ENCODE peak calls at places on chromosomes 12 and 14, in nine cellular contexts. Y is astrocyte of the spinal cord; U is progenitor cell of endocrine pancreas; P is IMR-90; K is mucosa of descending colon; B is stomach; C is CD4-positive, alpha-beta T cell; N is GM13976; E is fibroblast of lung. J is an unnamed sample.

GRCh38 chr14:75577724-75578098 is 709 bp upstream of the FLVCR2 start:
- DNase-seq in P (peak; percentile 77), U (peak; percentile 62), K (peak; percentile 88), E (peak; percentile 72), N (peak; percentile 89), Y (peak; percentile 85), B (peak; percentile 86), C (peak; percentile 47), J (peak; percentile 88)

GRCh38 chr14:105059035-105059916 is 6.0 kb downstream of the GPR132 start:
- DNase-seq in N (no peak), Y (no peak), C (peak; percentile 41), E (peak; percentile 23), B (no peak), K (no peak), U (no peak), P (no peak), J (no peak)

GRCh38 chr14:68625366-68626090 is 167.3 kb downstream of the ZFP36L1 start:
- DNase-seq in E (no peak), P (no peak), B (no peak), Y (no peak), N (no peak), K (no peak), U (peak; percentile 0), C (no peak), J (no peak)

GRCh38 chr12:75481013-75481705 is 604 bp downstream of the GLIPR1 start:
- DNase-seq in Y (peak; percentile 48), P (no peak), E (no peak), C (no peak), U (no peak), N (no peak), B (no peak), K (no peak), J (no peak)

GRCh38 chr12:110563702-110564470 is 19.2 kb downstream of the PPTC7 start:
- DNase-seq in P (peak; percentile 56), E (peak; percentile 53), Y (peak; percentile 42), U (no peak), C (no peak), B (no peak), N (no peak), K (no peak), J (no peak)

GRCh38 chr14:67411820-67412421 is at the start of gene PLEK2:
- DNase-seq in N (no peak), E (peak; percentile 42), U (no peak), Y (peak; percentile 8), B (peak; percentile 80), K (peak; percentile 92), C (peak; percentile 32), P (no peak), J (peak; percentile 38)

GRCh38 chr12:125797421-125798175 is 732.4 kb downstream of the AACS start:
- DNase-seq in E (peak; percentile 93), B (no peak), C (no peak), Y (peak; percentile 70), U (no peak), P (no peak), N (no peak), K (no peak), J (no peak)

GRCh38 chr12:7241404-7242005 is 52.0 kb downstream of the PEX5 start:
- DNase-seq in Y (peak; percentile 10), E (peak; percentile 27), B (no peak), K (no peak), P (peak; percentile 57), C (no peak), U (no peak), N (no peak), J (no peak)

GRCh38 chr14:71225108-71225507 is 317.8 kb downstream of the PCNX1 start:
- DNase-seq in Y (no peak), N (no peak), P (peak; percentile 37), C (no peak), K (no peak), B (no peak), E (no peak), U (no peak), J (no peak)

GRCh38 chr12:120738252-120739030 is 12.8 kb downstream of the ACADS start:
- DNase-seq in E (no peak), Y (no peak), U (no peak), K (no peak), C (no peak), P (no peak), N (peak; percentile 17), B (no peak), J (no peak)

GRCh38 chr12:12986775-12987332 is 13.2 kb downstream of the HEBP1 start:
- DNase-seq in B (no peak), K (no peak), P (no peak), U (no peak), C (no peak), Y (no peak), N (no peak), E (no peak), J (no peak)

GRCh38 chr12:12987421-12987820 is 12.6 kb downstream of the HEBP1 start:
- DNase-seq in B (no peak), U (no peak), C (no peak), K (no peak), P (no peak), N (no peak), E (no peak), Y (no peak), J (no peak)

GRCh38 chr12:12984119-12984518 is 15.9 kb downstream of the HEBP1 start:
- DNase-seq in Y (no peak), E (no peak), B (no peak), K (no peak), U (no peak), N (no peak), P (no peak), C (no peak), J (no peak)

GRCh38 chr12:12983420-12984035 is 16.5 kb downstream of the HEBP1 start:
- DNase-seq in E (peak; percentile 50), N (no peak), C (no peak), K (no peak), B (no peak), Y (peak; percentile 62), U (no peak), P (peak; percentile 69), J (no peak)

DNA sequence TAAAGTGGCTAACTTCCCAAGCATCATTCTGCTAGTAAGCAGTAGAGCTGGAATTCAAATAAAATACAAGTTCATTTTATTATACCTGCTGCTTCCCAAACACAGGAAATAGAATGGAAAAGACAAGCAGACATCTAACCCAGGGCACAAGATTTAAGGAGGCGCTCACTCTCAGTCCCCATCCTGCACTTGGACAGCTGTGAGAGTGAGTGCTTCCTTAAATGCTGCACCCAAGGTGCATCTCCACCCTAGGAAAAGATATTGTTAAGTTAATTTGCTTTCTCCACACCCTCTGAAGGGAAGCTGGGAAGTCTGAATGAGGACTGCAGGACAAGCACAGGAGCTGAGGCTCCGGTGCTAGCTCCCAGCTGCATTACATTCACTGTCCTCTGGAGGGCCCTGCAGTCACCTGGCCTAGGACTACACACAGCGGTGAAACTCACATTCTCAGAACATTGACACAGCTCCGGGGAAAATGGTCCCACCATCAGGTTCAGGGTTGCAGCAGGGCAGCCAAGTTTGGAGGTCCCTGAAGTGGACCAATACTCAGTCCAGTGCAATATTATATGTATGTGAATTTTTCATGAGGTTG is 14.2 kb downstream of the HEBP1 start:
- DNase-seq in K (peak; percentile 54), P (peak; percentile 17), E (peak; percentile 15), C (peak; percentile 10), N (no peak), U (no peak), Y (peak; percentile 20), B (no peak), J (no peak)
- TF ChIP-seq CTCF in K (peak; percentile 36), P (peak; percentile 43), E (peak; percentile 39), C (no peak), N (no peak), U (peak; percentile 68), Y (peak; percentile 60), B (no peak), J (no peak)

DNA sequence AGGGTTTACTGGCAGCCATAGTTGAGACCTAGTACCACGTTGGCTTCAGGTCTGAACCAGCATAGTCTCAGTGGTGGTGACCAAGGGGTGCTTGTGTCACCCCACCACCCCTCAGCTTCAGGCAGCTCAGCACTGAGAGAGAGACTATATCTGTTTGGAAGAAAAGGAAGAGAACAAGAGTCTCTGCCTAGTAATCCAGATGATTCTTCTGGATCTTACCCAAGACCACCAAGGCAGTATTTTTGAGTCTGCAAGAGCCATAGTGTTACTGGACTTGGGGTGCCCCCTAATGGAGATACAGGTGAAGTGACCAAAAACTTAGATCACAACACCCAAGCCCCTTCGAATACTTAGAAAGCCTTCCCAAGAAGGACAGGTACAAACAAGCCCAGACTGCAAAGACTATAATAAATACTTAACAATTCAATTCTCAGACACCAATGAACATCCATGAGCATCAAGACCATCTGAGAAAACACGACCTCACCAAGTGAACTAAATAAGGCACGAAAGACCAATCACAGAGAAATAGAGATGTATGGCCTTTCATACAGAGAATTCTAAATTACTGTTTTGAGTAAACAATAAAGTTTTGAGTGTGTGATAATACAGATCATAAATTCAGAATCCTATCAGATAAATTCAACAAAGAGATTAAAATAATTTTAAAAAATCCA is 107.0 kb downstream of the HELB start:
- DNase-seq in Y (peak; percentile 75), B (no peak), E (peak; percentile 52), P (peak; percentile 80), N (no peak), K (no peak), U (no peak), C (peak; percentile 19), J (no peak)
- TF ChIP-seq CTCF in Y (peak; percentile 70), B (no peak), E (peak; percentile 86), P (peak; percentile 81), N (peak; percentile 17), K (peak; percentile 22), U (peak; percentile 55), C (peak; percentile 93), J (peak; percentile 45)

DNA sequence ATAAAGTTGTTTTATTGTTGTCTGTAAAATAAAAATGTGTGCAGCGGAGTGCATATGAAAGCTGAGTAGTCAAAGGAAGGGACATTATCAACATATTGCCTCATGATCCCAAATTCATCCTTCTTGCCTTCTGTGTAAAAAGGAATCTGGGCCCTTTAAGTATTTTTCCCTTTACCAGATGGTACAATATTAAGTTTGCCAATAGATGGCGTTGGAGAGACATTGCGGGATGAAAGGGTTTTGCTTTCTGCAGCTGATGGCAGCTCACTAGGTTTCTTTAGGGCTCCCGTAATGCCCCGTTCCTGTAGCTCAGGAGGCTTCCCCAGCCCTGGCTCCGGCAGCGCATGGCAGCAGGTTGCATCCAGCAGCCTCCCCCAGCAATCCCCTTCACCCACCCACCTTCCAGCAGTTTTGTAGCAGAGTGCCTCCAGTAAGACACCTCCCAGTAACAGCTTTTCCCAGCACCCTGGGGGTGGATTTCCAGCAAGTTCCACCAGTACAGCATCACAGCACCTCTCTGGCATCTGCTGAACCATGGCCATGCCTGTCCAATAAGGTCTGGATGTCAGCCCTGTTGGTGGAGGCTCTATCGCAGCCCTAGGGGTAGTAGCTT is 354.4 kb downstream of the MED13L start:
- DNase-seq in K (no peak), Y (peak; percentile 7), C (no peak), B (no peak), P (no peak), N (no peak), E (no peak), U (no peak), J (no peak)
- TF ChIP-seq CTCF in K (no peak), Y (peak; percentile 28), C (no peak), B (no peak), P (peak; percentile 28), N (no peak), E (peak; percentile 3), U (peak; percentile 35), J (no peak)

DNA sequence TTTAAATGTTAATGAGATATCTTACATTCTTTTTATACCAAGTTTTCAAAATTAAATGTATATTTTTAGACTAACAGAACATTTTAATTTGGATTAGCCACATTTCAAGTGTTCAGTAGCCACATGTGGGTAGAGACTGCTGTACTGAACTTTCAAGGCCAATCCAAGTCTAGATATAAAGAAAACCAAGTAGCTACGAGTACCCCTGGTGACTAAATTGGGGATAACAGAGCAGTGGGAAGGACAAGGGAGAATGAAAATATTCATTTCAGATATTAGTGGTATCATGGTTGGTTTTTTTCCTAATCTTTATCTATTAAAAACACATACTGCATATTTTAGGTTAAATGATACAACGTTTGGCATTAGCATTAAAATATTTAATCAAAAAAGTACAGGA is 69.4 kb upstream of the RHOJ start:
- DNase-seq in U (no peak), K (no peak), C (no peak), Y (peak; percentile 16), E (peak; percentile 24), B (no peak), P (peak; percentile 35), N (no peak), J (no peak)
- TF ChIP-seq CTCF in U (peak; percentile 66), K (no peak), C (no peak), Y (peak; percentile 45), E (peak; percentile 55), B (no peak), P (peak; percentile 42), N (no peak), J (no peak)

J was measured in prostate gland.